ENCODE peak calls at places on chromosomes 5 and 9, in six cellular contexts. J, N, A, P, U and I are unnamed samples.

GRCh38 chr5:26649000-26649399 is 389.4 kb downstream of the CDH9 start:
- DNase-seq in A (no peak), J (no peak), N (no peak), P (no peak), U (no peak), I (no peak)

GRCh38 chr5:177122566-177122965 is 11.0 kb upstream of the NSD1 start:
- DNase-seq in U (no peak), N (no peak), A (no peak), J (no peak), P (no peak), I (no peak)

GRCh38 chr9:88733651-88734470 is 198.9 kb downstream of the NXNL2 start:
- DNase-seq in J (peak), A (peak), P (no peak), N (no peak), U (no peak), I (no peak)

GRCh38 chr5:124274949-124275348 is 471.5 kb downstream of the ZNF608 start:
- DNase-seq in N (no peak), P (no peak), J (no peak), A (no peak), U (no peak), I (no peak)

GRCh38 chr9:971901-972511 is 4.4 kb upstream of the DMRT3 start:
- DNase-seq in P (no peak), J (no peak), A (peak), U (no peak), N (peak), I (peak)

GRCh38 chr5:151388960-151389359 is 41.6 kb upstream of the SLC36A2 start:
- DNase-seq in N (no peak), U (no peak), J (no peak), A (no peak), P (no peak), I (no peak)

GRCh38 chr9:71766663-71767062 is 1.6 kb downstream of the CEMIP2 start:
- DNase-seq in A (no peak), P (no peak), J (no peak), U (no peak), N (no peak), I (peak)

GRCh38 chr9:87889065-87889881 is 6.6 kb downstream of the SPATA31E1 start:
- DNase-seq in A (no peak), N (no peak), U (no peak), J (no peak), P (no peak), I (no peak)

GRCh38 chr9:89640801-89641200 is 36.0 kb downstream of the GADD45G start:
- DNase-seq in A (no peak), P (no peak), N (no peak), J (no peak), U (no peak), I (no peak)

GRCh38 chr5:95857185-95857945 is 34.8 kb upstream of the GLRX start:
- DNase-seq in A (no peak), P (peak), N (no peak), U (no peak), J (peak), I (no peak)

GRCh38 chr9:92432350-92432749 is 8.1 kb upstream of the OMD start:
- DNase-seq in N (no peak), A (no peak), U (no peak), P (no peak), J (no peak), I (no peak)

GRCh38 chr9:18544456-18544855 is 70.5 kb downstream of the ADAMTSL1 start:
- DNase-seq in P (no peak), U (no peak), A (peak), J (no peak), N (no peak), I (no peak)

GRCh38 chr5:43482490-43483064 is 1.1 kb downstream of the TMEM267 start:
- DNase-seq in A (peak), U (no peak), J (peak), N (no peak), P (no peak), I (no peak)

GRCh38 chr5:79488058-79488457 is 25.9 kb downstream of the HOMER1 start:
- DNase-seq in J (no peak), N (no peak), A (no peak), U (no peak), P (no peak), I (no peak)

GRCh38 chr9:89649045-89649691 is 44.4 kb downstream of the GADD45G start:
- DNase-seq in U (no peak), J (no peak), P (no peak), A (no peak), N (no peak), I (no peak)

GRCh38 chr9:105976257-105976656 is 281.9 kb downstream of the TMEM38B start:
- DNase-seq in N (no peak), A (no peak), P (no peak), J (no peak), U (no peak), I (no peak)

GRCh38 chr9:121938621-121939020 is 154.5 kb downstream of the TTLL11 start:
- DNase-seq in U (no peak), J (no peak), N (no peak), A (no peak), P (no peak), I (no peak)

GRCh38 chr9:103245369-103245768 is 250.2 kb downstream of the CYLC2 start:
- DNase-seq in P (no peak), N (no peak), J (no peak), U (no peak), A (no peak), I (no peak)

GRCh38 chr5:41252036-41252435 is 38.7 kb upstream of the C6 start:
- DNase-seq in P (peak), J (peak), N (no peak), A (no peak), U (no peak), I (no peak)

GRCh38 chr9:117936185-117936758 is 232.1 kb downstream of the TLR4 start:
- DNase-seq in N (no peak), P (no peak), A (no peak), U (no peak), J (no peak), I (no peak)

GRCh38 chr9:69207503-69207902 is 33.4 kb downstream of the TJP2 start:
- DNase-seq in J (no peak), P (no peak), U (no peak), A (no peak), N (no peak), I (no peak)

GRCh38 chr5:124662261-124662781 is 84.1 kb downstream of the ZNF608 start:
- DNase-seq in N (no peak), A (no peak), P (no peak), U (no peak), J (no peak), I (no peak)

GRCh38 chr5:44943637-44944036 is 134.9 kb downstream of the MRPS30 start:
- DNase-seq in A (no peak), U (no peak), J (no peak), P (no peak), N (no peak), I (no peak)

GRCh38 chr9:20197976-20198685 is 409.3 kb upstream of the SLC24A2 start:
- DNase-seq in N (no peak), P (no peak), U (no peak), A (peak), J (no peak), I (no peak)

GRCh38 chr5:84825616-84826015 is 440.9 kb upstream of the EDIL3 start:
- DNase-seq in P (peak), J (peak), N (no peak), A (no peak), U (no peak), I (no peak)

GRCh38 chr5:162068931-162069330 is 1.4 kb downstream of the GABRG2 start:
- DNase-seq in J (no peak), P (no peak), U (no peak), N (no peak), A (no peak), I (no peak)

GRCh38 chr9:114078021-114078780 is at the start of gene AMBP:
- DNase-seq in N (no peak), J (no peak), P (no peak), U (no peak), A (no peak), I (no peak)

GRCh38 chr9:841371-842209 is at the start of gene DMRT1:
- DNase-seq in A (no peak), J (no peak), P (no peak), U (no peak), N (peak), I (peak)

GRCh38 chr5:97676608-97677007 is 493.6 kb upstream of the RIOK2 start:
- DNase-seq in A (no peak), J (no peak), N (no peak), P (no peak), U (no peak), I (no peak)

GRCh38 chr9:128149001-128149701 is at the start of gene LCN2:
- DNase-seq in N (no peak), U (no peak), J (no peak), A (peak), P (no peak), I (no peak)

GRCh38 chr5:140108093-140109049 is 5.5 kb upstream of the PURA start:
- DNase-seq in A (peak), J (no peak), U (peak), P (no peak), N (peak), I (peak)

GRCh38 chr5:160286947-160287346 is 25.4 kb downstream of the CCNJL start:
- DNase-seq in A (no peak), U (no peak), P (no peak), N (no peak), J (no peak), I (no peak)

GRCh38 chr9:76987594-76988200 is 31.8 kb upstream of the FOXB2 start:
- DNase-seq in N (peak), J (peak), P (no peak), A (peak), U (no peak), I (peak)

GRCh38 chr5:149938272-149938671 is 6.3 kb downstream of the PDE6A start:
- DNase-seq in J (peak), N (no peak), U (no peak), P (no peak), A (peak), I (no peak)

GRCh38 chr5:44542470-44542869 is 153.2 kb upstream of the FGF10 start:
- DNase-seq in J (no peak), N (no peak), P (no peak), U (no peak), A (no peak), I (no peak)

GRCh38 chr5:67299317-67299716 is 102.7 kb upstream of the CD180 start:
- DNase-seq in U (no peak), A (no peak), P (no peak), N (no peak), J (peak), I (no peak)

GRCh38 chr9:113542016-113542415 is 78.5 kb downstream of the RGS3 start:
- DNase-seq in J (no peak), U (no peak), A (no peak), N (no peak), P (no peak), I (no peak)

GRCh38 chr9:124212381-124213050 is 45.2 kb upstream of the NEK6 start:
- DNase-seq in A (peak), U (no peak), P (no peak), N (no peak), J (peak), I (no peak)

GRCh38 chr5:72314571-72315172 is 5.4 kb downstream of the MRPS27 start:
- DNase-seq in P (peak), N (no peak), U (no peak), J (peak), A (peak), I (no peak)
- TF ChIP-seq CTCF in P (peak), N (no peak), U (no peak), J (peak), A (peak), I (no peak)

GRCh38 chr5:136114406-136115132 is 18.1 kb upstream of the SMAD5 start:
- DNase-seq in P (no peak), N (no peak), U (no peak), A (no peak), J (no peak), I (no peak)
- TF ChIP-seq CTCF in P (no peak), N (no peak), U (no peak), A (no peak), J (no peak), I (no peak)

GRCh38 chr9:116547729-116548426 is 139.2 kb upstream of the TRIM32 start:
- DNase-seq in J (no peak), P (no peak), A (no peak), U (no peak), N (no peak), I (no peak)
- TF ChIP-seq CTCF in J (no peak), P (no peak), A (no peak), U (no peak), N (no peak), I (no peak)

GRCh38 chr5:63959177-63959982 is 2.9 kb downstream of the HTR1A start:
- DNase-seq in U (no peak), A (no peak), N (peak), J (no peak), P (no peak), I (no peak)
- TF ChIP-seq CTCF in U (no peak), A (no peak), N (peak), J (no peak), P (no peak), I (peak)